ENCODE peak calls at places on chromosomes 1 and 21, in four cellular contexts. One of them, this sample, is unnamed.

GRCh38 chr1:221923921-221924598 is 182.2 kb upstream of the DUSP10 start:
- DNase-seq in naive thymus-derived CD4-positive, alpha-beta T cell: no peak
- DNase-seq in NCI-H510A: no peak
- DNase-seq in nephron progenitor cell: no peak
- DNase-seq in this sample: no peak

GRCh38 chr21:14993072-14993471 is 71.7 kb downstream of the NRIP1 start:
- DNase-seq in NCI-H510A: no peak
- DNase-seq in nephron progenitor cell: no peak
- DNase-seq in naive thymus-derived CD4-positive, alpha-beta T cell: no peak
- DNase-seq in this sample: no peak

GRCh38 chr1:84959294-84959693 is 37.6 kb downstream of the MCOLN2 start:
- DNase-seq in NCI-H510A: no peak
- DNase-seq in naive thymus-derived CD4-positive, alpha-beta T cell: no peak
- DNase-seq in nephron progenitor cell: no peak
- DNase-seq in this sample: no peak

GRCh38 chr1:198153804-198154203 is 3.0 kb upstream of the NEK7 start:
- DNase-seq in naive thymus-derived CD4-positive, alpha-beta T cell: no peak
- DNase-seq in NCI-H510A: no peak
- DNase-seq in nephron progenitor cell: no peak
- DNase-seq in this sample: no peak

GRCh38 chr1:31576201-31576669 is at the start of gene TINAGL1:
- DNase-seq in NCI-H510A: no peak
- DNase-seq in naive thymus-derived CD4-positive, alpha-beta T cell: no peak
- DNase-seq in nephron progenitor cell: peak
- DNase-seq in this sample: no peak

GRCh38 chr1:156815851-156816536 is 654 bp downstream of the SH2D2A start:
- DNase-seq in naive thymus-derived CD4-positive, alpha-beta T cell: peak
- DNase-seq in NCI-H510A: no peak
- DNase-seq in nephron progenitor cell: no peak
- DNase-seq in this sample: no peak

GRCh38 chr1:236833593-236833992 is 38.5 kb downstream of the MTR start:
- DNase-seq in naive thymus-derived CD4-positive, alpha-beta T cell: no peak
- DNase-seq in nephron progenitor cell: no peak
- DNase-seq in NCI-H510A: no peak
- DNase-seq in this sample: no peak

GRCh38 chr1:165678509-165678908 is 19.9 kb downstream of the ALDH9A1 start:
- DNase-seq in NCI-H510A: no peak
- DNase-seq in naive thymus-derived CD4-positive, alpha-beta T cell: peak
- DNase-seq in nephron progenitor cell: no peak
- DNase-seq in this sample: no peak

GRCh38 chr1:51898090-51898734 is 19.7 kb upstream of the NRDC start:
- DNase-seq in naive thymus-derived CD4-positive, alpha-beta T cell: no peak
- DNase-seq in NCI-H510A: no peak
- DNase-seq in nephron progenitor cell: no peak
- DNase-seq in this sample: no peak

GRCh38 chr1:150018165-150018564 is 7.6 kb upstream of the OTUD7B start:
- DNase-seq in nephron progenitor cell: no peak
- DNase-seq in NCI-H510A: no peak
- DNase-seq in naive thymus-derived CD4-positive, alpha-beta T cell: no peak
- DNase-seq in this sample: no peak

GRCh38 chr1:153951801-153952200 is 5.3 kb upstream of the DENND4B start:
- DNase-seq in naive thymus-derived CD4-positive, alpha-beta T cell: no peak
- DNase-seq in NCI-H510A: no peak
- DNase-seq in nephron progenitor cell: no peak
- DNase-seq in this sample: no peak

GRCh38 chr21:31293986-31294385 is 50.1 kb downstream of the TIAM1 start:
- DNase-seq in nephron progenitor cell: no peak
- DNase-seq in NCI-H510A: no peak
- DNase-seq in naive thymus-derived CD4-positive, alpha-beta T cell: no peak
- DNase-seq in this sample: no peak

GRCh38 chr1:218409946-218410510 is 64.9 kb downstream of the TGFB2 start:
- DNase-seq in NCI-H510A: no peak
- DNase-seq in naive thymus-derived CD4-positive, alpha-beta T cell: no peak
- DNase-seq in nephron progenitor cell: no peak
- DNase-seq in this sample: no peak

GRCh38 chr1:24385160-24385939 is 28.2 kb downstream of the STPG1 start:
- DNase-seq in NCI-H510A: no peak
- DNase-seq in nephron progenitor cell: no peak
- DNase-seq in naive thymus-derived CD4-positive, alpha-beta T cell: peak
- DNase-seq in this sample: no peak

GRCh38 chr1:203461717-203462116 is 13.9 kb upstream of the PRELP start:
- DNase-seq in NCI-H510A: no peak
- DNase-seq in naive thymus-derived CD4-positive, alpha-beta T cell: no peak
- DNase-seq in nephron progenitor cell: no peak
- DNase-seq in this sample: peak